ENCODE peak calls at places on chromosomes 11 and 22, in nine cellular contexts. B is PC-3; W is tibial nerve; H is right cardiac atrium; P is left lung; R is H9; F is CD8-positive, alpha-beta T cell; Y is transverse colon; M is heart left ventricle. L is an unnamed sample.
A peak's percentile ranks its signal among the peaks of the same experiment; 100 is the strongest.

GRCh38 chr22:47294222-47294532 is 531.7 kb downstream of the TBC1D22A start:
- DNase-seq in P (no peak), Y (no peak), H (no peak), F (no peak), M (no peak), B (peak; percentile 80), W (no peak), R (no peak), L (no peak)

GRCh38 chr11:61362542-61362875 is 335 bp downstream of the TMEM138 start:
- DNase-seq in H (no peak), F (peak; percentile 70), B (peak; percentile 34), R (no peak), Y (no peak), P (no peak), W (no peak), M (no peak), L (no peak)

GRCh38 chr11:210122-210802 is 2.8 kb downstream of the RIC8A start:
- DNase-seq in M (no peak), P (no peak), F (no peak), B (peak; percentile 62), Y (no peak), R (no peak), H (no peak), W (no peak), L (peak; percentile 83)

GRCh38 chr22:42561856-42562255 is 8.1 kb downstream of the SERHL2 start:
- DNase-seq in H (no peak), M (no peak), R (peak; percentile 19), P (no peak), F (no peak), B (no peak), W (no peak), Y (no peak), L (no peak)

GRCh38 chr22:41813726-41814410 is 13.4 kb downstream of the CCDC134 start:
- DNase-seq in R (no peak), B (no peak), F (no peak), P (no peak), H (no peak), W (no peak), Y (no peak), M (no peak), L (no peak)

GRCh38 chr11:128814856-128815705 is 52.0 kb downstream of the KCNJ1 start:
- DNase-seq in R (peak; percentile 88), F (no peak), Y (peak; percentile 19), P (no peak), H (peak; percentile 81), B (peak; percentile 46), W (peak; percentile 51), M (peak; percentile 73), L (peak; percentile 40)

GRCh38 chr11:93498099-93499040 is 44.8 kb downstream of the SMCO4 start:
- DNase-seq in R (peak; percentile 51), F (no peak), Y (no peak), B (peak; percentile 67), H (no peak), P (no peak), W (no peak), M (no peak), L (no peak)

GRCh38 chr11:69552951-69553350 is 71.5 kb downstream of the LINC01488 start:
- DNase-seq in Y (no peak), P (no peak), F (no peak), H (no peak), R (no peak), W (no peak), B (no peak), M (no peak), L (peak; percentile 79)

GRCh38 chr22:27045103-27045940 is 387.9 kb downstream of the MIAT start:
- DNase-seq in Y (no peak), F (no peak), M (no peak), B (peak; percentile 1), R (no peak), P (no peak), W (no peak), H (no peak), L (peak; percentile 83)

GRCh38 chr11:58616594-58616993 is 5.9 kb upstream of the CNTF start:
- DNase-seq in R (no peak), F (no peak), W (no peak), B (peak; percentile 96), Y (no peak), H (peak; percentile 39), M (peak; percentile 21), P (no peak), L (peak; percentile 44)

GRCh38 chr11:96341237-96342130 is 1.5 kb downstream of the MAML2 start:
- DNase-seq in P (no peak), M (peak; percentile 61), W (no peak), F (peak; percentile 80), Y (peak; percentile 75), R (peak; percentile 61), H (peak; percentile 83), B (peak; percentile 52), L (no peak)

GRCh38 chr22:31958625-31959239 is 14.4 kb downstream of the YWHAH start:
- DNase-seq in M (no peak), B (no peak), Y (no peak), H (no peak), W (no peak), F (peak; percentile 40), P (no peak), R (no peak), L (no peak)

GRCh38 chr22:31956360-31956759 is 12.0 kb downstream of the YWHAH start:
- DNase-seq in W (no peak), M (no peak), H (no peak), F (no peak), B (no peak), Y (no peak), P (no peak), R (no peak), L (no peak)

GRCh38 chr22:31954535-31955326 is 10.4 kb downstream of the YWHAH start:
- DNase-seq in M (no peak), R (no peak), Y (no peak), F (no peak), H (no peak), P (no peak), B (no peak), W (no peak), L (no peak)

GRCh38 chr22:31960767-31961166 is 16.4 kb downstream of the YWHAH start:
- DNase-seq in H (no peak), R (no peak), Y (no peak), P (no peak), W (no peak), B (no peak), F (no peak), M (no peak), L (no peak)

GRCh38 chr22:31957970-31958594 is 13.7 kb downstream of the YWHAH start:
- DNase-seq in B (no peak), Y (no peak), M (no peak), F (no peak), H (no peak), R (no peak), W (no peak), P (no peak), L (no peak)
- H3K4me1 ChIP-seq in B (no peaks in the 10 kb centered on the region), Y (peaks cover 2% of the 10 kb centered on the region), M (peaks cover 13% of the 10 kb centered on the region), F (peaks cover 34% of the 10 kb centered on the region), H (no peaks in the 10 kb centered on the region), R (peaks cover 6% of the 10 kb centered on the region), W (peaks cover 33% of the 10 kb centered on the region), P (peaks cover 27% of the 10 kb centered on the region), L (peaks cover 3% of the 10 kb centered on the region)

DNA sequence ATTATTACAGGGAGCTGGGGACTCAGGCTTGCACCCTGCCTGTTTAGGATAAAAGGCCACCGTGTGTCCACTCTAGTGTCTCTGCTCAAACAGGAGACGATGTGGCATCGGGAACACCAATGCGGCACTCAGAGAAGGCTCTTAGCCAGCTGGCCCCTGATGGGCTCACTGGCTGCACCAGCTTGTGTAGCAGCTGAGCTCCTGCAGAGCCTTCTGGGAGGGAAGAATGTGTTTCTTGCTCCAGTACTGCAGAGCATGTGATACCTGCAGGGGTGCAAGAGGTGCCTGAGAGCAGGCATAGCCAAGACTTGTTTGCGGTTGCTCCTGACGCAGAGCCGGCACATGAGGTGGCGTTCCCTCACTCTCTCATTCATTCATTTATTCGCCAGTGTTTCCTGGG is 44.4 kb upstream of the KCNQ1OT1 start:
- DNase-seq in M (no peak), B (no peak), P (no peak), F (no peak), Y (no peak), R (no peak), W (no peak), H (no peak), L (no peak)
- H3K4me1 ChIP-seq in M (no peaks in the 10 kb centered on the region), B (peaks cover 15% of the 10 kb centered on the region), P (no peaks in the 10 kb centered on the region), F (no peaks in the 10 kb centered on the region), Y (no peaks in the 10 kb centered on the region), R (no peaks in the 10 kb centered on the region), W (peaks cover 38% of the 10 kb centered on the region), H (no peaks in the 10 kb centered on the region), L (no peaks in the 10 kb centered on the region)

DNA sequence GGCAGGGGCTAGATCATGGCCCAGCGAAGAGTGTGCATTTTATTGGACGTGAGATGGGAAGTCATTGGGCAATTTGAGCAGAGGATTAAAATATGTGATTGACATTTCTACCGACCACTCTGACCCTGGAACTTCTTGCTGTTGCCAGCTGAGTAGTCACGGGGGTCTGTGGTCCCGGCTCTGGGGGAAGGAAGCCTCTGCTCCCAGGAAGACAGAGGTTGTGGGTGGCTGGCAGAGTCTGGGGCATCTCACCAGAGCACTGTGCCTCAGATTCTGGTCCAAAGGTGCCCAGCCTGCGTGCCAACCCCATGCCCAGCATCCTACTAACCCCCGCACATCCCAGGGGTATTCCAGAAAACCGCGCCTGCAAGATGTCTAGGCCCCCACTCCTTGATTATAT is 25.1 kb upstream of the LMO1 start:
- DNase-seq in R (peak; percentile 17), P (no peak), M (no peak), B (no peak), F (no peak), Y (no peak), W (no peak), H (no peak), L (no peak)
- H3K4me1 ChIP-seq in R (no peaks in the 10 kb centered on the region), P (no peaks in the 10 kb centered on the region), M (peaks cover under 1% of the 10 kb centered on the region), B (no peaks in the 10 kb centered on the region), F (no peaks in the 10 kb centered on the region), Y (no peaks in the 10 kb centered on the region), W (peaks cover under 1% of the 10 kb centered on the region), H (no peaks in the 10 kb centered on the region), L (no peaks in the 10 kb centered on the region)

GRCh38 chr11:73151371-73151870 is 9.3 kb upstream of the FCHSD2 start:
- DNase-seq in Y (no peak), M (no peak), R (no peak), W (no peak), F (no peak), B (no peak), H (no peak), P (no peak), L (no peak)
- H3K4me1 ChIP-seq in Y (no peaks in the 10 kb centered on the region), M (peaks cover 14% of the 10 kb centered on the region), R (no peaks in the 10 kb centered on the region), W (peaks cover 10% of the 10 kb centered on the region), F (peaks cover 45% of the 10 kb centered on the region), B (no peaks in the 10 kb centered on the region), H (peaks cover 9% of the 10 kb centered on the region), P (peaks cover 40% of the 10 kb centered on the region), L (no peaks in the 10 kb centered on the region)

DNA sequence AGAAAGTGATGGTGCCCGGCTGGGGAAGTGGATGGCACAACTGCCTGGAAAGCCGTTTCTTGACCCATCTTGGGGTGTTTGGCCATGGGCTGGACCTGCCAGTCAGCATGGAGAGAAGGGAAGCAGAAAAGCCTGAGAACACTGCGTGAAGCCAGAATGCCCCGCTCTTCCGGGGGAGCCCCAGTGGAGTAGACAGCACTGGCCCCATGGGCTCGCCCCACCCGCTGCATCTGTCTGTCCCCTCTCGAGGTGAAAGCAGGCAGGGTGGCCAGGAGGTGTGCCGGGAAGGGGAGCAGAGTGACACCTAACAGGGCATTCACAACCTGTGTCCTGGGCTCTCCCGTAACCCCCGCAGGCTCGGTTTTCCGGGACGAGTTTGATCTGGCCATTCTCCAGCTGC is 57.1 kb upstream of the TBCEL start:
- DNase-seq in P (no peak), B (no peak), H (no peak), Y (no peak), M (no peak), R (no peak), F (no peak), W (no peak), L (no peak)
- H3K4me1 ChIP-seq in P (no peaks in the 10 kb centered on the region), B (no peaks in the 10 kb centered on the region), H (no peaks in the 10 kb centered on the region), Y (no peaks in the 10 kb centered on the region), M (no peaks in the 10 kb centered on the region), R (no peaks in the 10 kb centered on the region), F (no peaks in the 10 kb centered on the region), W (no peaks in the 10 kb centered on the region), L (no peaks in the 10 kb centered on the region)